ENCODE peak calls at places on chromosomes 13 and 19, in five cellular contexts. C is cardiac muscle cell; I is DND-41; H is CD8-positive, alpha-beta memory T cell; K is ascending aorta. D is an unnamed sample. For H3K4me1, the result is how much of the 10 kb centered on the place peaks cover.

GRCh38 chr13:62432906-62433305 is 1017.3 kb upstream of the PCDH20 start:
- DNase-seq in C (no peak), I (no peak), H (no peak), K (no peak), D (no peak)

GRCh38 chr13:36673838-36674326 is at the start of gene SERTM1:
- DNase-seq in C (peak), I (no peak), H (no peak), K (no peak), D (no peak)

GRCh38 chr19:18596752-18597157 is 8.2 kb downstream of the REX1BD start:
- DNase-seq in C (peak), I (no peak), H (no peak), K (no peak), D (no peak)

GRCh38 chr13:60591348-60591747 is 194.3 kb downstream of the TDRD3 start:
- DNase-seq in C (peak), I (peak), H (no peak), K (no peak), D (no peak)

GRCh38 chr13:45548281-45548680 is 67.3 kb downstream of the ERICH6B start:
- DNase-seq in C (no peak), I (peak), H (no peak), K (no peak), D (no peak)

GRCh38 chr13:114130708-114131580 is 1.5 kb downstream of the RASA3 start:
- DNase-seq in C (peak), I (peak), H (peak), K (no peak), D (peak)

GRCh38 chr19:43229315-43229714 is 23.9 kb upstream of the PSG4 start:
- DNase-seq in C (peak), I (no peak), H (no peak), K (no peak), D (no peak)

GRCh38 chr13:24307211-24308067 is 1.9 kb upstream of the C1QTNF9 start:
- DNase-seq in C (peak), I (no peak), H (no peak), K (no peak), D (no peak)

GRCh38 chr13:22227895-22228294 is 557.0 kb downstream of the FGF9 start:
- DNase-seq in C (no peak), I (no peak), H (no peak), K (no peak), D (no peak)

GRCh38 chr13:28340272-28340793 is 154.6 kb downstream of the FLT1 start:
- DNase-seq in C (no peak), I (no peak), H (no peak), K (no peak), D (no peak)

GRCh38 chr19:29620931-29621351 is 14.9 kb downstream of the POP4 start:
- DNase-seq in C (no peak), I (peak), H (no peak), K (no peak), D (no peak)

GRCh38 chr13:34416833-34417425 is 525.1 kb upstream of the NBEA start:
- DNase-seq in C (peak), I (no peak), H (no peak), K (no peak), D (no peak)

GRCh38 chr13:48505597-48506091 is 27.2 kb downstream of the RCBTB2 start:
- DNase-seq in C (no peak), I (peak), H (peak), K (peak), D (peak)

GRCh38 chr13:99051768-99052455 is 74.0 kb upstream of the DOCK9 start:
- DNase-seq in C (no peak), I (no peak), H (no peak), K (no peak), D (peak)
- H3K4me1 ChIP-seq in C (under half), I (half or more), H (half or more), K (under half), D (half or more)

DNA sequence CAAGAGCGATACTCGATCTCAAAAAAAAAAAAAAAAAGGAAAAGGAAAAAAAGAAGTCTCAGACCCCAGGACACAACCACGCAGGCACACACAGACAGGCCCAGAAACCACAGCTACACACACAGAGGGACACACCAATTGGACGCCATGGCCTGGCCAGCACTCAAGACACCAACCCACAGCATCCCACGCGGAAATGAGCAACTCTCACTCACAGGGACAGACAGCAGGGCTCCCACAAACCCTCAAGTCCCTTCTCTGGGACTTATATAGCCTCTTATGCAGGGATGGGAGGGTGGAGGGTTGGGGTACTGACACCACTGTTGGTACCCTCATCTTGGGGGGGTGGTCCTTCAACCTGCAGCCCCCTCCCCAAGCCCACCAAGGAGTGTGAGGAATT is 5.9 kb downstream of the NOTCH3 start:
- DNase-seq in C (peak), I (no peak), H (no peak), K (no peak), D (no peak)
- H3K4me3 ChIP-seq in C (peak), I (no peak), H (no peak), K (peak), D (no peak)

GRCh38 chr13:80037505-80037888 is 303.4 kb downstream of the SPRY2 start:
- DNase-seq in C (peak), I (no peak), H (no peak), K (no peak), D (no peak)
- H3K4me1 ChIP-seq in C (under half), I (under half), H (under half), K (under half), D (under half)

DNA sequence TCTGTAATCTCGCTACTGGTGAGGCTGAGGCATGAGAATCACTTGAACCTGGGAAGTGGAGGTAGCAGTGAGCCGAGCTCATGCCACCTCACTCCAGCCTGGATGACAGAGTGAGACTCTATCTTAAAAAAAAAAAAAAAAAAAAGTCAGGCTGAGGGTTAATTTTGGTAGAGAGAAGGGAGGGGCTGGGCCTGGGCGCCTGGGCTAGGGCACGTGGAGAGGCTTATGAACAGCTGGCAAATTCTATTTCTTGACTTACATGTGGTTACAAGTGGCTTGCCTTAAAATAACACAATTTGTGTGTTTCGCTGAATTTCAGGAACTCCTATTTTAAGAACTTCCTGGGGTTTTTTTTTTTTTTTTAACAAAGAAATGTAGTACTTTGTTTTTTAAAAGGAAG is 47.6 kb upstream of the MAP3K10 start:
- DNase-seq in C (no peak), I (peak), H (no peak), K (no peak), D (peak)
- H3K4me3 ChIP-seq in C (no peak), I (no peak), H (no peak), K (no peak), D (no peak)

GRCh38 chr19:16457954-16458331 is 13.8 kb downstream of the EPS15L1 start:
- DNase-seq in C (no peak), I (no peak), H (no peak), K (no peak), D (no peak)
- H3K4me1 ChIP-seq in C (under half), I (under half), H (under half), K (under half), D (under half)

GRCh38 chr19:2865334-2866221 is 1.6 kb upstream of the ZNF556 start:
- DNase-seq in C (peak), I (peak), H (no peak), K (no peak), D (no peak)
- H3K4me3 ChIP-seq in C (no peak), I (no peak), H (no peak), K (no peak), D (no peak)

GRCh38 chr13:110405597-110406450 is 98.7 kb downstream of the COL4A2 start:
- DNase-seq in C (no peak), I (no peak), H (no peak), K (no peak), D (no peak)
- H3K4me1 ChIP-seq in C (under half), I (under half), H (under half), K (under half), D (under half)

GRCh38 chr19:39264306-39265290 is 3.6 kb upstream of the IFNL2 start:
- DNase-seq in C (peak), I (no peak), H (no peak), K (no peak), D (no peak)
- H3K4me3 ChIP-seq in C (peak), I (no peak), H (no peak), K (no peak), D (no peak)

GRCh38 chr13:76829572-76830327 is 56.5 kb downstream of the KCTD12 start:
- DNase-seq in C (peak), I (no peak), H (no peak), K (no peak), D (no peak)
- H3K4me1 ChIP-seq in C (under half), I (under half), H (under half), K (under half), D (under half)

D was measured in CD4-positive, alpha-beta memory T cell.